ENCODE peak calls at places on chromosomes 5 and 9, in nine cellular contexts. Y is adrenal gland, J is spleen, V is fibroblast of the aortic adventitia, E is cardiac muscle cell, X is GM12865, L is AG04450, M is IMR-90, Q is psoas muscle. T is an unnamed sample.
A peak's percentile ranks its signal among the peaks of the same experiment; 100 is the strongest.

GRCh38 chr5:81842795-81843377 is 92.0 kb upstream of the SSBP2 start:
- DNase-seq in M (no peak), X (no peak), V (no peak), Q (no peak), E (no peak), J (no peak), L (no peak), Y (no peak), T (no peak)

GRCh38 chr5:1317921-1318565 is 23.2 kb upstream of the TERT start:
- DNase-seq in L (no peak), Q (no peak), M (no peak), X (no peak), V (no peak), E (no peak), Y (no peak), J (peak; percentile 60), T (no peak)

GRCh38 chr5:167029488-167029887 is 1262.0 kb upstream of the WWC1 start:
- DNase-seq in L (no peak), Q (no peak), Y (no peak), M (no peak), J (no peak), X (no peak), E (no peak), V (no peak), T (peak; percentile 7)

GRCh38 chr9:129368458-129368978 is 190.5 kb upstream of the IER5L start:
- DNase-seq in E (no peak), Q (no peak), M (no peak), J (no peak), X (no peak), L (no peak), Y (no peak), V (no peak), T (no peak)

GRCh38 chr9:132622144-132622543 is 39.7 kb downstream of the BARHL1 start:
- DNase-seq in M (peak; percentile 58), E (peak; percentile 58), Q (no peak), J (no peak), X (no peak), L (no peak), V (peak; percentile 2), Y (no peak), T (peak; percentile 50)

GRCh38 chr9:81032030-81032572 is 657.2 kb downstream of the TLE1 start:
- DNase-seq in Y (peak; percentile 56), Q (no peak), J (no peak), V (peak; percentile 90), L (peak; percentile 64), X (peak; percentile 2), M (peak; percentile 89), E (peak; percentile 88), T (peak; percentile 91)

GRCh38 chr9:96004384-96004783 is 128.9 kb downstream of the ERCC6L2 start:
- DNase-seq in E (no peak), J (no peak), M (no peak), X (no peak), Q (no peak), L (no peak), Y (no peak), V (no peak), T (no peak)

GRCh38 chr9:71628247-71628646 is 140.1 kb downstream of the CEMIP2 start:
- DNase-seq in Q (no peak), V (peak; percentile 25), E (no peak), X (no peak), J (no peak), M (peak; percentile 6), Y (no peak), L (no peak), T (peak; percentile 37)

GRCh38 chr5:95794070-95794516 is 28.4 kb downstream of the GLRX start:
- DNase-seq in E (peak; percentile 80), Y (no peak), J (no peak), M (peak; percentile 67), X (no peak), V (peak; percentile 66), L (no peak), Q (no peak), T (peak; percentile 79)

GRCh38 chr9:17531642-17532254 is 47.1 kb upstream of the SH3GL2 start:
- DNase-seq in Q (no peak), X (peak; percentile 50), Y (peak; percentile 59), L (peak; percentile 13), M (peak; percentile 60), E (peak; percentile 69), V (peak; percentile 63), J (no peak), T (peak; percentile 66)

GRCh38 chr9:20593551-20593950 is 28.7 kb downstream of the MLLT3 start:
- DNase-seq in Q (no peak), E (peak; percentile 69), J (no peak), Y (no peak), M (peak; percentile 81), V (peak; percentile 91), L (no peak), X (no peak), T (peak; percentile 79)

GRCh38 chr5:151094054-151094858 is 13.4 kb upstream of the TNIP1 start:
- DNase-seq in Q (no peak), J (peak; percentile 88), M (peak; percentile 34), L (no peak), Y (no peak), X (peak; percentile 91), V (no peak), E (peak; percentile 43), T (peak; percentile 87)

GRCh38 chr9:114169029-114169939 is 13.9 kb downstream of the COL27A1 start:
- DNase-seq in Q (no peak), M (peak; percentile 83), J (peak; percentile 69), L (no peak), V (peak; percentile 66), X (no peak), Y (no peak), E (peak; percentile 40), T (peak; percentile 54)

GRCh38 chr5:154371687-154372086 is 74.1 kb upstream of the SAP30L start:
- DNase-seq in V (peak; percentile 95), L (peak; percentile 73), E (peak; percentile 96), Y (no peak), J (no peak), Q (no peak), X (no peak), M (peak; percentile 90), T (peak; percentile 94)

DNA sequence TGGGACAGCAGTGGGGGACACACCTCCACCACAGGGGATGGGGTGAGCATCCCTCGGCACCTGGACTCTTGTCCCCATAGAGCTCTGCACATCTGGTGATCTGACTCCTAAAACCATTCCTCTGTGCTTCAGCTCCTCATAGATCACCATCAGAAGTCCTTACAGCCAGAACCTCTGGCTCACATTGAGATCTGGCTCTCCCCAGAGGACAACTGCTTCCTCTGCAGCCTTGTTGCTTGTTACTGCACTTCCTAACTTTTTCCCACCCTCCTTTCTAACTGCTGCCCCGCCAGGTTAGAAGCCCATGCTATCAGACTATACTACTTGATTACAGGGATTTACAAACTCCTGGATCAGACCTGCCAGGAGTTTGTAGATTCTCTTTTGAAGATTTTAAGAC is 64.5 kb downstream of the ARSB start:
- DNase-seq in L (no peak), X (no peak), J (no peak), Y (no peak), Q (no peak), E (peak; percentile 52), M (peak; percentile 71), V (peak; percentile 76), T (peak; percentile 63)
- TF ChIP-seq CTCF in L (peak; percentile 65), X (no peak), J (no peak), Y (no peak), Q (peak; percentile 18), E (peak; percentile 36), M (peak; percentile 55), V (peak; percentile 72), T (peak; percentile 52)

DNA sequence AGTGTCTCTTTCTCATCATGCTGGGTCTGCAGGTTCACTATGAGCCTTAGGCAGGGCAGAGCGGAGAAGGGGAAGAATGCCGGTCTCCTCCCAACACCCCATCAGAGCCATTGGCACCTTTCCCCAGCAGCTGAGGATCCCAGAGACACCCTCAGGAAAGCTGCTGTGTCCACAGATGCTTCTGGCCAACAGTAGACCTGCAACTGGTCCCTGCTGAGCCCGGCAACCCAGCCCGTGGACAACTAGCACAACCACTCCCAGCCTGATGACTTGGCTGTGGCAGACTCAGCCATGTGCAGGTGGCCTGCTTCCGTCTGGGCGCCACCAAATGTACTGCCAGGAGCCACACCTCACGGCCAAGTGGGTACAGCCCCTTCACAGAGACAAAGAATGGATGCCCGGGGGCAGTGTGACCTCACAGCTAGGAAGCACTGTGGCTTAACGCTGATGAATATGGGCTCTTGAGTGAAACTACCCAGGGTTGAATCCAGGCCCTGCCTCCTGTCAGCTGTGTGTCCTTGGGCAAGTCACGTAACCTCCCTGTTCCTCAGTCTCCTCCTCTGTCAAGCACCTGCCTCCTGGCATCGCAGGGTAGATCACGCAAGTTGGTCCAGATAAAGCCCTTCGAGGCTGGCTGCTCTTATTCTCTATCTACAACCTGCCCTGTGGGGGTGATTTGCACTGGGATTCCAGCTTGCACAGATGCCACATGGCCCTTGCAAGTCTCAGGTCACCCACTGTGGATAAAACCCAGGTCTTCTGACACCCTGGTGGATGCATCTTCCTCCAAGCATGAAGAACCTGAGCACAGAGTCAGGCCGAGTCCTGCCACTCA is 224.9 kb downstream of the PBX3 start:
- DNase-seq in L (no peak), V (no peak), M (no peak), X (no peak), Y (peak; percentile 43), J (no peak), E (no peak), Q (no peak), T (no peak)
- H3K4me3 ChIP-seq in L (no peak overlapping the region), V (no peak overlapping the region), M (no peak overlapping the region), X (no peak overlapping the region), Y (no peak overlapping the region), J (no peak overlapping the region), E (no peak overlapping the region), Q (no peak overlapping the region), T (no peak overlapping the region)

GRCh38 chr5:127398508-127398907 is 107.9 kb downstream of the MEGF10 start:
- DNase-seq in X (no peak), J (no peak), Q (no peak), V (no peak), L (no peak), Y (no peak), M (no peak), E (no peak), T (no peak)

GRCh38 chr5:127400524-127400923 is 109.9 kb downstream of the MEGF10 start:
- DNase-seq in X (peak; percentile 28), Q (no peak), L (no peak), V (no peak), Y (no peak), E (no peak), J (no peak), M (no peak), T (no peak)

GRCh38 chr5:127392762-127393161 is 102.2 kb downstream of the MEGF10 start:
- DNase-seq in M (no peak), L (no peak), Q (no peak), Y (no peak), X (peak; percentile 26), E (no peak), J (no peak), V (no peak), T (no peak)

GRCh38 chr5:127399068-127399467 is 108.5 kb downstream of the MEGF10 start:
- DNase-seq in V (no peak), L (no peak), M (no peak), E (no peak), X (no peak), Y (no peak), J (no peak), Q (no peak), T (no peak)

GRCh38 chr5:127396490-127397155 is 106.0 kb downstream of the MEGF10 start:
- DNase-seq in Q (no peak), Y (no peak), X (no peak), J (no peak), V (no peak), L (no peak), M (no peak), E (no peak), T (no peak)
- TF ChIP-seq CTCF in Q (no peak), Y (no peak), X (no peak), J (no peak), V (no peak), L (no peak), M (no peak), E (no peak), T (no peak)

GRCh38 chr5:135553688-135554462 is 18.1 kb upstream of the NEUROG1 start:
- DNase-seq in E (peak; percentile 32), Y (no peak), L (no peak), X (no peak), J (peak; percentile 42), M (peak; percentile 7), V (peak; percentile 17), Q (no peak), T (peak; percentile 9)
- H3K4me3 ChIP-seq in E (no peak overlapping the region), Y (no peak overlapping the region), L (peak overlapping the region; percentile 20), X (no peak overlapping the region), J (no peak overlapping the region), M (peak overlapping the region; percentile 13), V (no peak overlapping the region), Q (no peak overlapping the region), T (no peak overlapping the region)